ENCODE peak calls at places on chromosomes 12 and 14, in five cellular contexts. One of them, this sample, is unnamed.

GRCh38 chr12:53498235-53498630 is 1.0 kb downstream of the MAP3K12 start:
- DNase-seq in SK-N-SH: no peak
- DNase-seq in CD4-positive, CD25-positive, alpha-beta regulatory T cell: no peak
- DNase-seq in esophagus squamous epithelium: no peak
- DNase-seq in stimulated activated CD4-positive, alpha-beta T cell treated with anti-CD3 and anti-CD28 coated beads, Interleukin-4, amount 100 ng/mL, for 4 hours: no peak
- DNase-seq in this sample: no peak

GRCh38 chr12:124852329-124852831 is 11.3 kb downstream of the SCARB1 start:
- DNase-seq in SK-N-SH: no peak
- DNase-seq in CD4-positive, CD25-positive, alpha-beta regulatory T cell: no peak
- DNase-seq in esophagus squamous epithelium: no peak
- DNase-seq in stimulated activated CD4-positive, alpha-beta T cell treated with anti-CD3 and anti-CD28 coated beads, Interleukin-4, amount 100 ng/mL, for 4 hours: no peak
- DNase-seq in this sample: no peak

GRCh38 chr14:44960646-44961045 is 1.1 kb downstream of the KLHL28 start:
- DNase-seq in SK-N-SH: no peak
- DNase-seq in CD4-positive, CD25-positive, alpha-beta regulatory T cell: no peak
- DNase-seq in esophagus squamous epithelium: no peak
- DNase-seq in stimulated activated CD4-positive, alpha-beta T cell treated with anti-CD3 and anti-CD28 coated beads, Interleukin-4, amount 100 ng/mL, for 4 hours: no peak
- DNase-seq in this sample: no peak

GRCh38 chr12:78585132-78585531 is 279.4 kb upstream of the SYT1 start:
- DNase-seq in SK-N-SH: no peak
- DNase-seq in CD4-positive, CD25-positive, alpha-beta regulatory T cell: no peak
- DNase-seq in esophagus squamous epithelium: no peak
- DNase-seq in stimulated activated CD4-positive, alpha-beta T cell treated with anti-CD3 and anti-CD28 coated beads, Interleukin-4, amount 100 ng/mL, for 4 hours: no peak
- DNase-seq in this sample: no peak

GRCh38 chr14:92341791-92342190 is 18.8 kb downstream of the SLC24A4 start:
- DNase-seq in SK-N-SH: no peak
- DNase-seq in CD4-positive, CD25-positive, alpha-beta regulatory T cell: peak
- DNase-seq in esophagus squamous epithelium: no peak
- DNase-seq in stimulated activated CD4-positive, alpha-beta T cell treated with anti-CD3 and anti-CD28 coated beads, Interleukin-4, amount 100 ng/mL, for 4 hours: peak
- DNase-seq in this sample: peak

GRCh38 chr14:97719931-97720330 is 922.7 kb downstream of the VRK1 start:
- DNase-seq in SK-N-SH: no peak
- DNase-seq in CD4-positive, CD25-positive, alpha-beta regulatory T cell: peak
- DNase-seq in esophagus squamous epithelium: no peak
- DNase-seq in stimulated activated CD4-positive, alpha-beta T cell treated with anti-CD3 and anti-CD28 coated beads, Interleukin-4, amount 100 ng/mL, for 4 hours: peak
- DNase-seq in this sample: no peak

GRCh38 chr14:92564361-92565039 is 50.9 kb downstream of the RIN3 start:
- DNase-seq in SK-N-SH: no peak
- DNase-seq in CD4-positive, CD25-positive, alpha-beta regulatory T cell: no peak
- DNase-seq in esophagus squamous epithelium: no peak
- DNase-seq in stimulated activated CD4-positive, alpha-beta T cell treated with anti-CD3 and anti-CD28 coated beads, Interleukin-4, amount 100 ng/mL, for 4 hours: no peak
- DNase-seq in this sample: no peak

GRCh38 chr14:21940887-21941855 is 267.6 kb upstream of the OR4E1 start:
- DNase-seq in SK-N-SH: peak
- DNase-seq in CD4-positive, CD25-positive, alpha-beta regulatory T cell: peak
- DNase-seq in esophagus squamous epithelium: no peak
- DNase-seq in stimulated activated CD4-positive, alpha-beta T cell treated with anti-CD3 and anti-CD28 coated beads, Interleukin-4, amount 100 ng/mL, for 4 hours: peak
- DNase-seq in this sample: no peak

GRCh38 chr14:68318788-68319187 is 474.1 kb downstream of the ZFP36L1 start:
- DNase-seq in SK-N-SH: no peak
- DNase-seq in CD4-positive, CD25-positive, alpha-beta regulatory T cell: no peak
- DNase-seq in esophagus squamous epithelium: no peak
- DNase-seq in stimulated activated CD4-positive, alpha-beta T cell treated with anti-CD3 and anti-CD28 coated beads, Interleukin-4, amount 100 ng/mL, for 4 hours: no peak
- DNase-seq in this sample: no peak

GRCh38 chr12:94187351-94187750 is 39.0 kb downstream of the PLXNC1 start:
- DNase-seq in SK-N-SH: peak
- DNase-seq in CD4-positive, CD25-positive, alpha-beta regulatory T cell: no peak
- DNase-seq in esophagus squamous epithelium: no peak
- DNase-seq in stimulated activated CD4-positive, alpha-beta T cell treated with anti-CD3 and anti-CD28 coated beads, Interleukin-4, amount 100 ng/mL, for 4 hours: no peak
- DNase-seq in this sample: no peak

GRCh38 chr12:48765753-48766162 is 23.1 kb downstream of the ADCY6 start:
- DNase-seq in SK-N-SH: no peak
- DNase-seq in CD4-positive, CD25-positive, alpha-beta regulatory T cell: peak
- DNase-seq in esophagus squamous epithelium: no peak
- DNase-seq in stimulated activated CD4-positive, alpha-beta T cell treated with anti-CD3 and anti-CD28 coated beads, Interleukin-4, amount 100 ng/mL, for 4 hours: no peak
- DNase-seq in this sample: no peak

GRCh38 chr14:37864861-37865718 is 269.7 kb downstream of the TTC6 start:
- DNase-seq in SK-N-SH: no peak
- DNase-seq in CD4-positive, CD25-positive, alpha-beta regulatory T cell: no peak
- DNase-seq in esophagus squamous epithelium: no peak
- DNase-seq in stimulated activated CD4-positive, alpha-beta T cell treated with anti-CD3 and anti-CD28 coated beads, Interleukin-4, amount 100 ng/mL, for 4 hours: no peak
- DNase-seq in this sample: no peak

GRCh38 chr12:121580959-121581680 is at the start of gene KDM2B:
- DNase-seq in SK-N-SH: peak
- DNase-seq in CD4-positive, CD25-positive, alpha-beta regulatory T cell: peak
- DNase-seq in esophagus squamous epithelium: no peak
- DNase-seq in stimulated activated CD4-positive, alpha-beta T cell treated with anti-CD3 and anti-CD28 coated beads, Interleukin-4, amount 100 ng/mL, for 4 hours: no peak
- DNase-seq in this sample: no peak

GRCh38 chr12:107486140-107486892 is 199.3 kb upstream of the PWP1 start:
- DNase-seq in SK-N-SH: no peak
- DNase-seq in CD4-positive, CD25-positive, alpha-beta regulatory T cell: no peak
- DNase-seq in esophagus squamous epithelium: no peak
- DNase-seq in stimulated activated CD4-positive, alpha-beta T cell treated with anti-CD3 and anti-CD28 coated beads, Interleukin-4, amount 100 ng/mL, for 4 hours: no peak
- DNase-seq in this sample: no peak

GRCh38 chr14:90434370-90435020 is 37.7 kb downstream of the CALM1 start:
- DNase-seq in SK-N-SH: no peak
- DNase-seq in CD4-positive, CD25-positive, alpha-beta regulatory T cell: no peak
- DNase-seq in esophagus squamous epithelium: no peak
- DNase-seq in stimulated activated CD4-positive, alpha-beta T cell treated with anti-CD3 and anti-CD28 coated beads, Interleukin-4, amount 100 ng/mL, for 4 hours: no peak
- DNase-seq in this sample: no peak

GRCh38 chr14:55869397-55870049 is 248.7 kb upstream of the PELI2 start:
- DNase-seq in SK-N-SH: no peak
- DNase-seq in CD4-positive, CD25-positive, alpha-beta regulatory T cell: no peak
- DNase-seq in esophagus squamous epithelium: no peak
- DNase-seq in stimulated activated CD4-positive, alpha-beta T cell treated with anti-CD3 and anti-CD28 coated beads, Interleukin-4, amount 100 ng/mL, for 4 hours: no peak
- DNase-seq in this sample: no peak

GRCh38 chr12:15546102-15546701 is 223.9 kb downstream of the PTPRO start:
- DNase-seq in SK-N-SH: no peak
- DNase-seq in CD4-positive, CD25-positive, alpha-beta regulatory T cell: peak
- DNase-seq in esophagus squamous epithelium: no peak
- DNase-seq in stimulated activated CD4-positive, alpha-beta T cell treated with anti-CD3 and anti-CD28 coated beads, Interleukin-4, amount 100 ng/mL, for 4 hours: no peak
- DNase-seq in this sample: no peak

GRCh38 chr14:105105158-105105557 is 39.9 kb upstream of the GPR132 start:
- DNase-seq in SK-N-SH: no peak
- DNase-seq in CD4-positive, CD25-positive, alpha-beta regulatory T cell: no peak
- DNase-seq in esophagus squamous epithelium: no peak
- DNase-seq in stimulated activated CD4-positive, alpha-beta T cell treated with anti-CD3 and anti-CD28 coated beads, Interleukin-4, amount 100 ng/mL, for 4 hours: no peak
- DNase-seq in this sample: no peak

GRCh38 chr14:71206766-71207371 is 299.6 kb downstream of the PCNX1 start:
- DNase-seq in SK-N-SH: peak
- DNase-seq in CD4-positive, CD25-positive, alpha-beta regulatory T cell: no peak
- DNase-seq in esophagus squamous epithelium: no peak
- DNase-seq in stimulated activated CD4-positive, alpha-beta T cell treated with anti-CD3 and anti-CD28 coated beads, Interleukin-4, amount 100 ng/mL, for 4 hours: no peak
- DNase-seq in this sample: no peak